ENCODE peak calls at places on chromosomes 6 and 20, in four cellular contexts. H, P, O and Z are unnamed samples.

GRCh38 chr20:53826597-53827291 is 233.1 kb upstream of the ZNF217 start:
- DNase-seq in H (no peak), P (no peak), O (no peak), Z (no peak)

GRCh38 chr6:87105823-87106222 is 10.9 kb upstream of the CGA start:
- DNase-seq in H (no peak), P (no peak), O (no peak), Z (no peak)

GRCh38 chr20:36491901-36492617 is 49.3 kb upstream of the MYL9 start:
- DNase-seq in H (no peak), P (peak; percentile 37), O (peak; percentile 42), Z (no peak)

GRCh38 chr6:52512199-52512598 is 64.7 kb downstream of the TRAM2 start:
- DNase-seq in H (no peak), P (no peak), O (peak; percentile 77), Z (no peak)

GRCh38 chr6:75065524-75065923 is 140.3 kb downstream of the COL12A1 start:
- DNase-seq in H (no peak), P (no peak), O (peak; percentile 9), Z (no peak)

GRCh38 chr20:43265449-43265848 is 75.7 kb upstream of the PTPRT start:
- DNase-seq in H (no peak), P (no peak), O (no peak), Z (no peak)

GRCh38 chr20:33649201-33649631 is 12.9 kb upstream of the C20orf144 start:
- DNase-seq in H (no peak), P (no peak), O (no peak), Z (no peak)

GRCh38 chr6:157317129-157317814 is 6.0 kb downstream of the TMEM242 start:
- DNase-seq in H (no peak), P (peak; percentile 37), O (peak; percentile 71), Z (no peak)

GRCh38 chr6:27545271-27546046 is 72.6 kb upstream of the ZNF184 start:
- DNase-seq in H (no peak), P (no peak), O (no peak), Z (no peak)

GRCh38 chr6:35027807-35028206 is 113.3 kb downstream of the TCP11 start:
- DNase-seq in H (no peak), P (peak; percentile 46), O (no peak), Z (no peak)

GRCh38 chr6:61649845-61650244 is 636.2 kb downstream of the KHDRBS2 start:
- DNase-seq in H (no peak), P (no peak), O (no peak), Z (no peak)

GRCh38 chr6:21741221-21742109 is 147.9 kb downstream of the SOX4 start:
- DNase-seq in H (no peak), P (no peak), O (no peak), Z (no peak)

GRCh38 chr6:32068867-32069266 is 30.7 kb downstream of the CYP21A2 start:
- DNase-seq in H (no peak), P (no peak), O (no peak), Z (no peak)
- H3K27ac ChIP-seq in H (no peak overlapping the region), P (no peak overlapping the region), O (no peak overlapping the region), Z (no peak overlapping the region)

GRCh38 chr20:46285072-46285471 is 23.2 kb downstream of the CDH22 start:
- DNase-seq in H (no peak), P (no peak), O (no peak), Z (no peak)
- H3K27ac ChIP-seq in H (no peak overlapping the region), P (no peak overlapping the region), O (no peak overlapping the region), Z (no peak overlapping the region)

DNA sequence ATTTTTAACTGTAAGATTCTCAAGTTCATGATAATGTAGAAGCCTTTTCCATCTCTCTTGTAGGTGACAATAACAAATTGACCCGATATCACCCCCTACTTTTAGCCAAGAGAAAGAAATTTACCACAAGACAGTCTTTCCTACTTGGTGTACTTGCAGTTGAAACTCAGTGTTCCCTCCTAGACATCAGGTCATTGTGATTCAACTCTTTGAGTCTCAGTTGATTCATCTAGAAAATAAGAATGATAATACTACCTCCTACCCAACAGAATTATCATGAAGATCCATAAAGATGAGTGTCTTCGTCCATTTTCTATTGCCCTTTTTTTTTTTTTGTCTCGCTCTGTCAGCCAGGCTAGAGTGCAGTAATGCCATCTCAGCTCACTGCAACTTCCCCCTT is 51.3 kb upstream of the TRERF1 start:
- DNase-seq in H (no peak), P (no peak), O (no peak), Z (no peak)
- H3K27ac ChIP-seq in H (no peak overlapping the region), P (no peak overlapping the region), O (no peak overlapping the region), Z (no peak overlapping the region)

GRCh38 chr20:40677343-40677924 is 11.6 kb downstream of the MAFB start:
- DNase-seq in H (no peak), P (no peak), O (no peak), Z (no peak)

GRCh38 chr20:40678286-40678835 is 10.7 kb downstream of the MAFB start:
- DNase-seq in H (no peak), P (no peak), O (no peak), Z (no peak)

GRCh38 chr20:40680560-40680959 is 8.5 kb downstream of the MAFB start:
- DNase-seq in H (no peak), P (no peak), O (no peak), Z (no peak)

GRCh38 chr20:40676870-40677269 is 12.2 kb downstream of the MAFB start:
- DNase-seq in H (no peak), P (no peak), O (no peak), Z (no peak)

GRCh38 chr20:40679119-40679637 is 9.9 kb downstream of the MAFB start:
- DNase-seq in H (no peak), P (no peak), O (no peak), Z (no peak)
- H3K27ac ChIP-seq in H (no peak overlapping the region), P (no peak overlapping the region), O (no peak overlapping the region), Z (no peak overlapping the region)

GRCh38 chr20:50368386-50368785 is 141.8 kb upstream of the PTPN1 start:
- DNase-seq in H (no peak), P (no peak), O (no peak), Z (no peak)
- H3K27ac ChIP-seq in H (no peak overlapping the region), P (no peak overlapping the region), O (no peak overlapping the region), Z (no peak overlapping the region)

GRCh38 chr6:1395941-1396908 is 6.8 kb downstream of the FOXF2 start:
- DNase-seq in H (no peak), P (no peak), O (no peak), Z (no peak)
- H3K27ac ChIP-seq in H (no peak overlapping the region), P (peak overlapping the region; percentile 30), O (no peak overlapping the region), Z (peak overlapping the region; percentile 48)

GRCh38 chr6:80939480-80939879 is 813.0 kb downstream of the TENT5A start:
- DNase-seq in H (no peak), P (no peak), O (no peak), Z (no peak)

GRCh38 chr6:80938131-80938530 is 814.4 kb downstream of the TENT5A start:
- DNase-seq in H (no peak), P (no peak), O (no peak), Z (no peak)

GRCh38 chr6:80939936-80940335 is 812.5 kb downstream of the TENT5A start:
- DNase-seq in H (no peak), P (no peak), O (no peak), Z (no peak)
- H3K27ac ChIP-seq in H (no peak overlapping the region), P (no peak overlapping the region), O (no peak overlapping the region), Z (no peak overlapping the region)

DNA sequence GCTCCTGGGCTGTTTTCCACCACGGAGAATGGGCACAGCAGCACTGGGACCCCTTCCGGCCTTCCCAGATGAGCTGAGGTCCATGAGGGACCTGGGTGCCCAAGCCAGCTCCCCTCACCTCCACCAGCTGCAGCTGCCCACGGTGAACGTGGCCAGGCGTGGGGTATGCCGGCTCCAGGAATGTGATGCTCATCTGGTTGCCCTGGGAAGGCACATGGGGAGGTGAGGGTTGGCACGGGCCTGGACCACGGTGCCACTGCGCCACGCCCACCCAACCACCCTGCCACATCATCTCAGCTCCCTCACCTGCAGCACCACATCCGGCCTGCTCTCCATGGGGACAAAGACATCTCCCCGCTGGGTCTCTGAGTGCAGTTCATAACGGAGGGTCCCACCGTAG is 23.8 kb downstream of the ADRM1 start:
- DNase-seq in H (no peak), P (no peak), O (no peak), Z (no peak)
- H3K27ac ChIP-seq in H (no peak overlapping the region), P (no peak overlapping the region), O (no peak overlapping the region), Z (no peak overlapping the region)